ENCODE peak calls at places on chromosomes 4 and X, in four cellular contexts. M is tibial artery, F is osteocyte, K is PC-3. R is an unnamed sample.

GRCh38 chr4:2458546-2459491 is 10.1 kb upstream of the RNF4 start:
- DNase-seq in M (no peak), F (no peak), K (no peak), R (no peak)

GRCh38 chr4:172657112-172657511 is 511.5 kb upstream of the GALNT7 start:
- DNase-seq in M (no peak), F (no peak), K (no peak), R (no peak)

GRCh38 chr4:165810726-165811125 is 62.3 kb upstream of the TLL1 start:
- DNase-seq in M (no peak), F (no peak), K (peak), R (no peak)

GRCh38 chrX:27966492-27966891 is 14.8 kb downstream of the DCAF8L1 start:
- DNase-seq in M (no peak), F (no peak), K (peak), R (no peak)

GRCh38 chr4:63901311-63901710 is 507.9 kb downstream of the TECRL start:
- DNase-seq in M (no peak), F (no peak), K (no peak), R (no peak)

GRCh38 chr4:174222266-174222872 is 61.1 kb downstream of the FBXO8 start:
- DNase-seq in M (no peak), F (no peak), K (peak), R (no peak)

GRCh38 chr4:128600996-128601857 is 208.3 kb upstream of the JADE1 start:
- DNase-seq in M (peak), F (no peak), K (peak), R (no peak)

GRCh38 chrX:9677098-9677739 is 88.4 kb downstream of the GPR143 start:
- DNase-seq in M (no peak), F (no peak), K (peak), R (no peak)

GRCh38 chr4:168475745-168476144 is 4.5 kb downstream of the DDX60L start:
- DNase-seq in M (no peak), F (no peak), K (peak), R (no peak)

GRCh38 chr4:180101348-180102083 is 2141.7 kb upstream of the TENM3 start:
- DNase-seq in M (no peak), F (peak), K (no peak), R (no peak)

GRCh38 chr4:112938461-112939058 is 110.9 kb upstream of the ANK2 start:
- DNase-seq in M (no peak), F (no peak), K (peak), R (no peak)

GRCh38 chrX:118350715-118351114 is 4.8 kb downstream of the WDR44 start:
- DNase-seq in M (no peak), F (no peak), K (no peak), R (no peak)

GRCh38 chr4:124505211-124505610 is 207.3 kb downstream of the ANKRD50 start:
- DNase-seq in M (no peak), F (no peak), K (no peak), R (no peak)

GRCh38 chr4:133045288-133045687 is 103.8 kb upstream of the PCDH10 start:
- DNase-seq in M (no peak), F (no peak), K (no peak), R (no peak)

GRCh38 chrX:37958493-37959211 is 47.7 kb upstream of the SYTL5 start:
- DNase-seq in M (no peak), F (peak), K (no peak), R (no peak)

GRCh38 chr4:107896158-107896645 is 35.1 kb upstream of the CYP2U1 start:
- DNase-seq in M (no peak), F (no peak), K (peak), R (no peak)

GRCh38 chrX:35726176-35726575 is 72.0 kb upstream of the MAGEB16 start:
- DNase-seq in M (no peak), F (no peak), K (peak), R (no peak)

GRCh38 chrX:136870064-136870463 is 10.5 kb downstream of the RBMX start:
- DNase-seq in M (no peak), F (no peak), K (no peak), R (no peak)

GRCh38 chrX:145475725-145476124 is 228.4 kb downstream of the SPANXN1 start:
- DNase-seq in M (no peak), F (no peak), K (no peak), R (no peak)

GRCh38 chr4:148192526-148192925 is 249.7 kb downstream of the NR3C2 start:
- DNase-seq in M (no peak), F (no peak), K (no peak), R (no peak)

GRCh38 chr4:115110191-115111166 is 2.9 kb downstream of the NDST4 start:
- DNase-seq in M (no peak), F (no peak), K (peak), R (no peak)

GRCh38 chr4:39304651-39305050 is 61.5 kb downstream of the RFC1 start:
- DNase-seq in M (no peak), F (no peak), K (no peak), R (no peak)

GRCh38 chr4:77158487-77158861 is 1.5 kb downstream of the CCNG2 start:
- DNase-seq in M (peak), F (no peak), K (peak), R (no peak)

GRCh38 chr4:8854866-8855265 is 16.8 kb downstream of the HMX1 start:
- DNase-seq in M (no peak), F (no peak), K (no peak), R (no peak)

GRCh38 chr4:89410687-89411086 is 103.1 kb upstream of the GPRIN3 start:
- DNase-seq in M (no peak), F (no peak), K (no peak), R (no peak)

GRCh38 chrX:144637731-144638130 is 609.6 kb upstream of the SPANXN1 start:
- DNase-seq in M (no peak), F (no peak), K (no peak), R (no peak)

GRCh38 chr4:80125252-80126177 is 52.5 kb upstream of the ANTXR2 start:
- DNase-seq in M (no peak), F (no peak), K (peak), R (no peak)

GRCh38 chrX:151987108-151987507 is 12.6 kb upstream of the GABRE start:
- DNase-seq in M (no peak), F (no peak), K (no peak), R (no peak)

GRCh38 chr4:113256946-113257345 is 207.5 kb downstream of the ANK2 start:
- DNase-seq in M (no peak), F (no peak), K (no peak), R (no peak)

GRCh38 chr4:164700471-164700870 is 53.5 kb upstream of the SMIM31 start:
- DNase-seq in M (no peak), F (no peak), K (peak), R (no peak)

GRCh38 chr4:86848136-86848535 is 1.0 kb downstream of the SLC10A6 start:
- DNase-seq in M (no peak), F (no peak), K (no peak), R (no peak)

GRCh38 chr4:67918428-67918827 is 34.6 kb upstream of the TMPRSS11D start:
- DNase-seq in M (no peak), F (no peak), K (peak), R (no peak)

GRCh38 chrX:48890934-48891401 is 6.6 kb downstream of the TIMM17B start:
- DNase-seq in M (no peak), F (no peak), K (no peak), R (no peak)

GRCh38 chr4:158121203-158121586 is 51.6 kb downstream of the GASK1B start:
- DNase-seq in M (peak), F (no peak), K (no peak), R (no peak)

GRCh38 chrX:15497865-15498264 is 2.7 kb upstream of the BMX start:
- DNase-seq in M (peak), F (no peak), K (peak), R (peak)
- TF ChIP-seq CTCF in M (peak), F (peak), K (peak), R (peak)

GRCh38 chr4:74625981-74626380 is 168.3 kb downstream of the BTC start:
- DNase-seq in M (no peak), F (no peak), K (no peak), R (no peak)

GRCh38 chr4:74624351-74625151 is 169.8 kb downstream of the BTC start:
- DNase-seq in M (no peak), F (no peak), K (peak), R (no peak)

GRCh38 chr4:74619931-74620702 is 174.2 kb downstream of the BTC start:
- DNase-seq in M (no peak), F (no peak), K (peak), R (no peak)

GRCh38 chr4:74621616-74622015 is 172.7 kb downstream of the BTC start:
- DNase-seq in M (no peak), F (no peak), K (peak), R (no peak)

DNA sequence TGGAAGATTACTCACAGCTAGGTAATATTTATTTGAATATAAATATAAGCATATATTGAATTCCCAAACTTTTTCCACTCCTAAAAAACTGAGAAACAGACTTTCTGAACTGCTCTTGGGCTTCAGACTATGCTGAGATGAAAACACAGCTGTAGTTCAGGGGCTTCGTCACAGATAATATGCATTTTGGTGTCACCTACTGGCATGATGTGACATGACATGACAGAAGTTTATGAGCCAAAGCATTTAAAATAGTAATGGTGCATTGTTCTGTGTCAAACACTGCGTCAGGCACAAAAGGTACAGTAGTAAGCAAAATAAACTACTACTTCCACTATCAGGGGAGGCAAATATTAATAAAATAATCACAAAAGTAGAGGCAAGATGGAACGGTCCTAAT is 171.3 kb downstream of the BTC start:
- DNase-seq in M (no peak), F (no peak), K (peak), R (no peak)
- TF ChIP-seq CTCF in M (no peak), F (peak), K (peak), R (peak)

GRCh38 chr4:83772680-83773079 is 236.8 kb downstream of the GPAT3 start:
- DNase-seq in M (no peak), F (no peak), K (no peak), R (no peak)

GRCh38 chr4:83767017-83767541 is 231.2 kb downstream of the GPAT3 start:
- DNase-seq in M (no peak), F (no peak), K (no peak), R (no peak)

GRCh38 chr4:83768146-83768545 is 232.2 kb downstream of the GPAT3 start:
- DNase-seq in M (no peak), F (no peak), K (peak), R (no peak)

DNA sequence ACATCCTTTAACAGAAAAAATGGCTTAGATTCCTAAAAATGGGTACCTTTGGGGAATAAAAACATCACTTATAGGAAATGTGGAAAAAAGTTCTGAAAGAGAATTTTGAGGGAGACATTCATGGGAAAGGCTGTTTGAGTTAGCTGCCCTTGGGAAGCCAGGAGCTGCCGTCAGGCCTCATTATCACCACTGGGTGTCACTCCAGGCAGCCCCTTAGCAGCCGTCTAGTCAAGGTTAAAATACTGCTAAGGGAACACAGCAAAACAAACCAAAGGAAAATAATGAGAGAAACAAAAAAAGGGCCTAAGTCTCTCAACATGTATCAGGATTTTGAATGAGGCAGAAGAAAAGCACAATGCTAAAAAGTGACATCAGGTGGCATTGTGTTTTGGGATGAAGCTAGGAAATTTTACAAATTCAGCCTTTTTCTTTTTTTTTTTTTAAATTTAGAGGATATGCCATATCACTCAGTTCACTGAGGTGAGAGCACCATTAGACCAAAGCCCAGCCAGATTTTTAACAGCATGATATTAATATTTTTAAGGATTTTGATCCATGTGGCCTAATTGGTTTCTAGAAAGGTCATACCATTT is 235.3 kb downstream of the GPAT3 start:
- DNase-seq in M (no peak), F (no peak), K (peak), R (no peak)
- TF ChIP-seq CTCF in M (peak), F (peak), K (peak), R (peak)

GRCh38 chrX:31658360-31658759 is 586.5 kb upstream of the FTHL17 start:
- DNase-seq in M (no peak), F (no peak), K (peak), R (no peak)
- TF ChIP-seq CTCF in M (peak), F (peak), K (peak), R (no peak)

GRCh38 chrX:81414630-81415029 is 212.7 kb downstream of the SH3BGRL start:
- DNase-seq in M (no peak), F (no peak), K (peak), R (no peak)
- TF ChIP-seq CTCF in M (peak), F (peak), K (peak), R (no peak)

GRCh38 chr4:119788334-119789266 is 160.0 kb upstream of the PDE5A start:
- DNase-seq in M (no peak), F (no peak), K (no peak), R (no peak)
- TF ChIP-seq CTCF in M (no peak), F (no peak), K (no peak), R (no peak)

GRCh38 chr4:185637162-185637875 is 102.0 kb upstream of the PDLIM3 start:
- DNase-seq in M (no peak), F (no peak), K (peak), R (no peak)

GRCh38 chr4:185638093-185638492 is 102.8 kb upstream of the PDLIM3 start:
- DNase-seq in M (no peak), F (no peak), K (no peak), R (no peak)

GRCh38 chr4:185638548-185639301 is 103.4 kb upstream of the PDLIM3 start:
- DNase-seq in M (no peak), F (no peak), K (no peak), R (no peak)

DNA sequence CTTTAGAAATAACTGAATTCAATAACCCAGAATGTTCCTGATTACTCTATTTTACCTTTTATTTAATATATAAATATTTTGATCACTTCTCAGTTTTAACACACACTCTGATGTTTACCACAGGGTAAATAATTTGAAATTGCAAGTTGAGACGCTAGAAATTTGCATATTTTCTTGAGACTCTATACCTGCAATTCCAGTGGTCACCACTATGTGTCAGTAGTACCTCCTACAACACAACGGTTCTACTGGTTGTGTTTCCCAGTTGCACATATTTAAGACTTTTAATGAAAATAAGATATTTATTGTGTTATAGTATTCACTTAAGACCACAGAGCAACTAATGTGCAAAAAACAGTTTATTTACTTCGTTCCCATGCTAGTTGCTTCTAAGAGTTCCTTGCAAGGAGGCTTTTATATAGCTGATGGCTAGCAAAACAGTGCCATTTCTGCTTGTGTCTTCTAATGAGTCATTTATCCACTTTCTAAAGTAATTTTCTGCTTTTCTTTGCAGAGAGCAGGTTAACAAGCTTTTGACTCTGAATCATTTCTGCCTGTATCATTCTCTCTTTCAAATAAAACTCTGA is 98.9 kb upstream of the PDLIM3 start:
- DNase-seq in M (no peak), F (no peak), K (peak), R (no peak)
- TF ChIP-seq CTCF in M (peak), F (peak), K (peak), R (peak)

GRCh38 chr4:83905952-83906351 is 370.0 kb downstream of the GPAT3 start:
- DNase-seq in M (no peak), F (no peak), K (peak), R (no peak)
- TF ChIP-seq CTCF in M (no peak), F (peak), K (peak), R (no peak)

GRCh38 chr4:23921993-23922392 is 32.1 kb upstream of the PPARGC1A start:
- DNase-seq in M (no peak), F (no peak), K (no peak), R (no peak)

GRCh38 chr4:23924556-23924955 is 34.7 kb upstream of the PPARGC1A start:
- DNase-seq in M (no peak), F (no peak), K (no peak), R (no peak)

GRCh38 chr4:23923141-23923540 is 33.3 kb upstream of the PPARGC1A start:
- DNase-seq in M (no peak), F (no peak), K (no peak), R (no peak)

GRCh38 chr4:23922535-23923115 is 32.8 kb upstream of the PPARGC1A start:
- DNase-seq in M (no peak), F (no peak), K (no peak), R (no peak)

DNA sequence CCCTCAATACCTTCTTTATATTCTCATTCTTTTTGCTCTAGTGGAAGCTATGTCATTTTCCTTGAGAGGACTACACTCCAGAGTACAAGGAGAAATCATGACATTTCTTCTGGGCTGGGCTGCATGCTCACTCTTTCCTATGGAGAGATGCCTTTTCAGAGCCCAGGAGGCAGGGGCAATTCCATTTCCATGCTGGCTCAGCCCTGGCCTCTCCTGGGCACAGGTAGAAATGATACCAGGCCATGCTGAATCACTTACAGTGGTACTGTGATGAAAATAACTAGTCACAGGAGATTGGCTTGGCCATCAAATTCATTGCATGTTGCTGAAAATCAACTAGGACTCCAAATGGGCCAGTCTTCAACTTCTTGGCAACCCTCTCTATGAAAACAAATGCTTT is 34.0 kb upstream of the PPARGC1A start:
- DNase-seq in M (no peak), F (no peak), K (no peak), R (no peak)
- TF ChIP-seq CTCF in M (no peak), F (no peak), K (no peak), R (no peak)